ENCODE peak calls at places on chromosome 17, in seven cellular contexts. One of them, this sample, is unnamed.

GRCh38 chr17:1830288-1830687 is 483 bp downstream of the RPA1 start:
- DNase-seq in AG10803: no peak
- DNase-seq in kidney epithelial cell: no peak
- DNase-seq in psoas muscle: no peak
- DNase-seq in spleen: no peak
- DNase-seq in fibroblast of pulmonary artery: no peak
- DNase-seq in sigmoid colon: no peak
- DNase-seq in this sample: no peak

GRCh38 chr17:78478757-78479297 is 98.4 kb downstream of the DNAH17 start:
- DNase-seq in AG10803: no peak
- DNase-seq in psoas muscle: no peak
- DNase-seq in spleen: no peak
- DNase-seq in fibroblast of pulmonary artery: no peak
- DNase-seq in sigmoid colon: no peak
- DNase-seq in kidney epithelial cell: no peak
- DNase-seq in this sample: no peak

GRCh38 chr17:10724546-10725195 is 5.2 kb downstream of the TMEM220 start:
- DNase-seq in sigmoid colon: no peak
- DNase-seq in kidney epithelial cell: no peak
- DNase-seq in AG10803: no peak
- DNase-seq in psoas muscle: no peak
- DNase-seq in fibroblast of pulmonary artery: no peak
- DNase-seq in spleen: no peak
- DNase-seq in this sample: no peak

GRCh38 chr17:33482636-33483035 is 189.5 kb upstream of the ASIC2 start:
- DNase-seq in AG10803: no peak
- DNase-seq in fibroblast of pulmonary artery: no peak
- DNase-seq in kidney epithelial cell: no peak
- DNase-seq in sigmoid colon: no peak
- DNase-seq in psoas muscle: no peak
- DNase-seq in spleen: no peak
- DNase-seq in this sample: no peak

GRCh38 chr17:70987867-70988340 is 818.6 kb downstream of the KCNJ2 start:
- DNase-seq in AG10803: no peak
- DNase-seq in sigmoid colon: no peak
- DNase-seq in spleen: no peak
- DNase-seq in kidney epithelial cell: no peak
- DNase-seq in psoas muscle: no peak
- DNase-seq in fibroblast of pulmonary artery: no peak
- DNase-seq in this sample: no peak

GRCh38 chr17:7889166-7889584 is 586 bp downstream of the CHD3 start:
- DNase-seq in AG10803: peak; percentile 94
- DNase-seq in psoas muscle: peak; percentile 99
- DNase-seq in kidney epithelial cell: peak; percentile 67
- DNase-seq in spleen: peak; percentile 94
- DNase-seq in sigmoid colon: peak; percentile 99
- DNase-seq in fibroblast of pulmonary artery: peak; percentile 96
- DNase-seq in this sample: peak; percentile 43

GRCh38 chr17:27244019-27244418 is 49.9 kb upstream of the WSB1 start:
- DNase-seq in psoas muscle: no peak
- DNase-seq in fibroblast of pulmonary artery: no peak
- DNase-seq in sigmoid colon: no peak
- DNase-seq in spleen: no peak
- DNase-seq in kidney epithelial cell: no peak
- DNase-seq in AG10803: no peak
- DNase-seq in this sample: no peak

GRCh38 chr17:68981288-68981687 is 26.1 kb upstream of the ABCA8 start:
- DNase-seq in fibroblast of pulmonary artery: peak; percentile 91
- DNase-seq in sigmoid colon: peak; percentile 69
- DNase-seq in psoas muscle: no peak
- DNase-seq in kidney epithelial cell: peak; percentile 49
- DNase-seq in spleen: no peak
- DNase-seq in AG10803: peak; percentile 81
- DNase-seq in this sample: peak; percentile 74

GRCh38 chr17:82845163-82845807 is 5.5 kb upstream of the ZNF750 start:
- DNase-seq in sigmoid colon: peak; percentile 70
- DNase-seq in spleen: peak; percentile 83
- DNase-seq in kidney epithelial cell: no peak
- DNase-seq in psoas muscle: peak; percentile 74
- DNase-seq in fibroblast of pulmonary artery: no peak
- DNase-seq in AG10803: no peak
- DNase-seq in this sample: no peak

GRCh38 chr17:27323538-27324212 is 29.8 kb downstream of the WSB1 start:
- DNase-seq in psoas muscle: peak; percentile 85
- DNase-seq in spleen: peak; percentile 82
- DNase-seq in kidney epithelial cell: no peak
- DNase-seq in fibroblast of pulmonary artery: peak; percentile 91
- DNase-seq in AG10803: peak; percentile 62
- DNase-seq in sigmoid colon: peak; percentile 86
- DNase-seq in this sample: no peak

GRCh38 chr17:77476920-77477805 is 336.4 kb downstream of the SEC14L1 start:
- DNase-seq in fibroblast of pulmonary artery: peak; percentile 94
- DNase-seq in sigmoid colon: peak; percentile 97
- DNase-seq in spleen: no peak
- DNase-seq in kidney epithelial cell: peak; percentile 85
- DNase-seq in psoas muscle: peak; percentile 85
- DNase-seq in AG10803: peak; percentile 99
- DNase-seq in this sample: peak; percentile 96

GRCh38 chr17:50027639-50028206 is 28.2 kb upstream of the ITGA3 start:
- DNase-seq in kidney epithelial cell: peak; percentile 94
- DNase-seq in psoas muscle: peak; percentile 77
- DNase-seq in fibroblast of pulmonary artery: peak; percentile 93
- DNase-seq in spleen: no peak
- DNase-seq in sigmoid colon: peak; percentile 90
- DNase-seq in AG10803: peak; percentile 94
- DNase-seq in this sample: peak; percentile 63

GRCh38 chr17:74239169-74239568 is 25.8 kb downstream of the TTYH2 start:
- DNase-seq in AG10803: no peak
- DNase-seq in kidney epithelial cell: no peak
- DNase-seq in spleen: no peak
- DNase-seq in sigmoid colon: peak; percentile 85
- DNase-seq in fibroblast of pulmonary artery: peak; percentile 80
- DNase-seq in psoas muscle: no peak
- DNase-seq in this sample: no peak

GRCh38 chr17:28705074-28705659 is 6.5 kb downstream of the PROCA1 start:
- DNase-seq in psoas muscle: no peak
- DNase-seq in sigmoid colon: no peak
- DNase-seq in spleen: no peak
- DNase-seq in AG10803: no peak
- DNase-seq in kidney epithelial cell: no peak
- DNase-seq in fibroblast of pulmonary artery: no peak
- DNase-seq in this sample: no peak

GRCh38 chr17:63431939-63432804 is 13.9 kb downstream of the CYB561 start:
- DNase-seq in sigmoid colon: no peak
- DNase-seq in AG10803: no peak
- DNase-seq in fibroblast of pulmonary artery: peak; percentile 67
- DNase-seq in kidney epithelial cell: no peak
- DNase-seq in spleen: peak; percentile 33
- DNase-seq in psoas muscle: no peak
- DNase-seq in this sample: peak; percentile 88

GRCh38 chr17:17877548-17878358 is 41.0 kb upstream of the SREBF1 start:
- DNase-seq in AG10803: peak; percentile 73
- DNase-seq in spleen: peak; percentile 82
- DNase-seq in sigmoid colon: peak; percentile 96
- DNase-seq in fibroblast of pulmonary artery: peak; percentile 97
- DNase-seq in psoas muscle: peak; percentile 84
- DNase-seq in kidney epithelial cell: no peak
- DNase-seq in this sample: peak; percentile 46

GRCh38 chr17:33438136-33438535 is 145.0 kb upstream of the ASIC2 start:
- DNase-seq in AG10803: peak; percentile 33
- DNase-seq in spleen: no peak
- DNase-seq in kidney epithelial cell: no peak
- DNase-seq in fibroblast of pulmonary artery: peak; percentile 63
- DNase-seq in psoas muscle: no peak
- DNase-seq in sigmoid colon: no peak
- DNase-seq in this sample: no peak

GRCh38 chr17:36602030-36602737 is 801 bp downstream of the MRM1 start:
- DNase-seq in psoas muscle: peak; percentile 50
- DNase-seq in kidney epithelial cell: no peak
- DNase-seq in AG10803: no peak
- DNase-seq in sigmoid colon: no peak
- DNase-seq in spleen: peak; percentile 80
- DNase-seq in fibroblast of pulmonary artery: no peak
- DNase-seq in this sample: no peak

GRCh38 chr17:66354981-66355380 is 52.6 kb downstream of the PRKCA start:
- DNase-seq in spleen: no peak
- DNase-seq in AG10803: peak; percentile 79
- DNase-seq in psoas muscle: no peak
- DNase-seq in kidney epithelial cell: no peak
- DNase-seq in fibroblast of pulmonary artery: peak; percentile 70
- DNase-seq in sigmoid colon: no peak
- DNase-seq in this sample: no peak

GRCh38 chr17:76054112-76054476 is 18.2 kb downstream of the SRP68 start:
- DNase-seq in spleen: no peak
- DNase-seq in sigmoid colon: no peak
- DNase-seq in psoas muscle: no peak
- DNase-seq in fibroblast of pulmonary artery: peak; percentile 19
- DNase-seq in AG10803: no peak
- DNase-seq in kidney epithelial cell: peak; percentile 51
- DNase-seq in this sample: no peak
- H3K4me3 ChIP-seq in spleen: no peak overlapping the region
- H3K4me3 ChIP-seq in sigmoid colon: no peak overlapping the region
- H3K4me3 ChIP-seq in psoas muscle: no peak overlapping the region
- H3K4me3 ChIP-seq in fibroblast of pulmonary artery: no peak overlapping the region
- H3K4me3 ChIP-seq in AG10803: no peak overlapping the region
- H3K4me3 ChIP-seq in kidney epithelial cell: no peak overlapping the region
- H3K4me3 ChIP-seq in this sample: no peak overlapping the region

GRCh38 chr17:15250459-15250858 is 14.7 kb downstream of the PMP22 start:
- DNase-seq in fibroblast of pulmonary artery: no peak
- DNase-seq in sigmoid colon: no peak
- DNase-seq in psoas muscle: no peak
- DNase-seq in kidney epithelial cell: no peak
- DNase-seq in AG10803: no peak
- DNase-seq in spleen: no peak
- DNase-seq in this sample: no peak

GRCh38 chr17:15249487-15249886 is 15.6 kb downstream of the PMP22 start:
- DNase-seq in kidney epithelial cell: no peak
- DNase-seq in psoas muscle: no peak
- DNase-seq in sigmoid colon: no peak
- DNase-seq in spleen: peak; percentile 18
- DNase-seq in AG10803: no peak
- DNase-seq in fibroblast of pulmonary artery: no peak
- DNase-seq in this sample: no peak

DNA sequence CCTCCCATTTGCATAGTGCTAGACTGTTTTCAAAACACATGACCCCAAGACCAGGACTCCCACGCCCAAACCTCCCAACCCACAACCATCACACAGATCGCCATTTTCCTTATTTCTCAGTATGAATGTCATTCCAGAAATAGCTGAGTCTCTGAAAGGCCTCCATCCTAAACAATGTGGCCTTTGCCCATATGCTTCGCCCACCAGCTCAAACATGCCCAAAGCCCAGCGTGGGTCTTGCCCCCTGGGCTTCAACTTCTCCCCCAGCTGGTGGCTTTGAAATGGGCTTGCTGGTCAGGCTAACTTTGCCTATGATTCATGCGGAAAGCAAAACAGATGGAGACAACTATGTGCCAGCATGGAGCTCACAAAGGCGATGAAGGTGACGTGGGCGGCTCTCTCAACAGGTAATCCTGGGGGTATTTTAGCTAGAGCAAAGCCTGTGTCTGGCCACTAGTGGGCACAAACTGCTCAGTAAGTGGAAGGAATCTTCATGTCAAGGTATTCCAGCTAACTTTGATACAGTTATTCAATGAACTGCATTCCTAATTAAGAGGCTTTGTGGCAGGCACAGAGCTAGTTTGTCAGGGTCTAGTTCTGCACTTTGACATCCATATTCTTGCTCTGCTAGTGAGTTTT is 17.1 kb downstream of the PMP22 start:
- DNase-seq in fibroblast of pulmonary artery: no peak
- DNase-seq in sigmoid colon: no peak
- DNase-seq in psoas muscle: no peak
- DNase-seq in kidney epithelial cell: no peak
- DNase-seq in AG10803: peak; percentile 17
- DNase-seq in spleen: peak; percentile 27
- DNase-seq in this sample: no peak
- TF ChIP-seq CTCF in fibroblast of pulmonary artery: peak; percentile 52
- TF ChIP-seq CTCF in sigmoid colon: no peak
- TF ChIP-seq CTCF in psoas muscle: peak; percentile 38
- TF ChIP-seq CTCF in kidney epithelial cell: peak; percentile 50
- TF ChIP-seq CTCF in AG10803: peak; percentile 44
- TF ChIP-seq CTCF in spleen: no peak
- TF ChIP-seq CTCF in this sample: peak; percentile 47

GRCh38 chr17:48488548-48489106 is 42.2 kb downstream of the HOXB1 start:
- DNase-seq in fibroblast of pulmonary artery: no peak
- DNase-seq in sigmoid colon: peak; percentile 41
- DNase-seq in kidney epithelial cell: no peak
- DNase-seq in psoas muscle: no peak
- DNase-seq in spleen: no peak
- DNase-seq in AG10803: no peak
- DNase-seq in this sample: no peak

GRCh38 chr17:48490391-48491026 is 40.3 kb downstream of the HOXB1 start:
- DNase-seq in kidney epithelial cell: no peak
- DNase-seq in spleen: no peak
- DNase-seq in psoas muscle: no peak
- DNase-seq in fibroblast of pulmonary artery: no peak
- DNase-seq in sigmoid colon: no peak
- DNase-seq in AG10803: no peak
- DNase-seq in this sample: no peak

GRCh38 chr17:48491527-48492273 is 39.1 kb downstream of the HOXB1 start:
- DNase-seq in kidney epithelial cell: no peak
- DNase-seq in sigmoid colon: no peak
- DNase-seq in spleen: no peak
- DNase-seq in psoas muscle: no peak
- DNase-seq in AG10803: no peak
- DNase-seq in fibroblast of pulmonary artery: no peak
- DNase-seq in this sample: no peak

GRCh38 chr17:48487221-48487620 is 43.6 kb downstream of the HOXB1 start:
- DNase-seq in kidney epithelial cell: no peak
- DNase-seq in fibroblast of pulmonary artery: no peak
- DNase-seq in spleen: no peak
- DNase-seq in AG10803: no peak
- DNase-seq in psoas muscle: no peak
- DNase-seq in sigmoid colon: no peak
- DNase-seq in this sample: no peak

GRCh38 chr17:48489781-48490180 is 41.0 kb downstream of the HOXB1 start:
- DNase-seq in psoas muscle: no peak
- DNase-seq in kidney epithelial cell: no peak
- DNase-seq in fibroblast of pulmonary artery: no peak
- DNase-seq in sigmoid colon: no peak
- DNase-seq in spleen: no peak
- DNase-seq in AG10803: no peak
- DNase-seq in this sample: no peak
- H3K4me3 ChIP-seq in psoas muscle: no peak overlapping the region
- H3K4me3 ChIP-seq in kidney epithelial cell: no peak overlapping the region
- H3K4me3 ChIP-seq in fibroblast of pulmonary artery: no peak overlapping the region
- H3K4me3 ChIP-seq in sigmoid colon: no peak overlapping the region
- H3K4me3 ChIP-seq in spleen: no peak overlapping the region
- H3K4me3 ChIP-seq in AG10803: no peak overlapping the region
- H3K4me3 ChIP-seq in this sample: no peak overlapping the region

DNA sequence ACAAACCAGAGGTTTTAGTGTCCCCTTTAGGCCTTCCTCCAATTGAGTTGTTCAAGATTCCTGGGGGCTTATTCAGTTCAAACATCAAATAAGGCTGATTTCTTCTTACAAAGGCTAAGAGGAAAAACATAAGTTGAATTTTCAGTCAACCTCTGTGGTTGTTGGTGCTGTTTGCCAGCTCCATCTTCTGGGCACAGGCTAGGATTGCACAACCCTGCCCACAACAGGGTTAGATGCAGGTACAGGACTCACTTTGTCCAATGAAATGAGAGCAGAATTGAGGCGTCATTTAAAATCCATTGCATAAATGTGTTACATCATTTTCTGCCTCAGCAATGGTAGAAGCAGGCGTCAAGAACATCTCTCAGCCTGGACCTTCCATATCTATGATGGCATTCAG is 173.3 kb downstream of the PMP22 start:
- DNase-seq in AG10803: no peak
- DNase-seq in kidney epithelial cell: no peak
- DNase-seq in spleen: no peak
- DNase-seq in fibroblast of pulmonary artery: no peak
- DNase-seq in psoas muscle: no peak
- DNase-seq in sigmoid colon: no peak
- DNase-seq in this sample: no peak
- TF ChIP-seq CTCF in AG10803: no peak
- TF ChIP-seq CTCF in kidney epithelial cell: peak; percentile 33
- TF ChIP-seq CTCF in spleen: no peak
- TF ChIP-seq CTCF in fibroblast of pulmonary artery: no peak
- TF ChIP-seq CTCF in psoas muscle: no peak
- TF ChIP-seq CTCF in sigmoid colon: no peak
- TF ChIP-seq CTCF in this sample: peak; percentile 24